ENCODE peak calls at places on chromosome X, in nine cellular contexts. Q, I, G, T, K, L, X, R and Y are unnamed samples.

GRCh38 chrX:46459603-46460002 is 85.6 kb downstream of the ZNF674 start:
- DNase-seq in Q (no peak), I (no peak), G (no peak), T (no peak), K (no peak), L (no peak), X (no peak), R (no peak), Y (no peak)

GRCh38 chrX:103629295-103630170 is 758 bp downstream of the TCEAL1 start:
- DNase-seq in Q (peak; percentile 84), I (peak; percentile 45), G (peak; percentile 59), T (peak; percentile 57), K (peak; percentile 64), L (peak; percentile 74), X (peak; percentile 20), R (peak; percentile 66), Y (no peak)

GRCh38 chrX:7149421-7149820 is 1.5 kb upstream of the PUDP start:
- DNase-seq in Q (no peak), I (no peak), G (no peak), T (no peak), K (no peak), L (no peak), X (no peak), R (no peak), Y (no peak)

GRCh38 chrX:154040863-154041262 is 21.2 kb upstream of the IRAK1 start:
- DNase-seq in Q (peak; percentile 30), I (no peak), G (no peak), T (no peak), K (no peak), L (no peak), X (no peak), R (no peak), Y (no peak)

GRCh38 chrX:5265324-5265723 is 963.3 kb downstream of the NLGN4X start:
- DNase-seq in Q (no peak), I (no peak), G (no peak), T (no peak), K (no peak), L (no peak), X (no peak), R (no peak), Y (no peak)

GRCh38 chrX:41273638-41274037 is 60.3 kb upstream of the DDX3X start:
- DNase-seq in Q (no peak), I (no peak), G (no peak), T (no peak), K (peak; percentile 24), L (no peak), X (no peak), R (peak; percentile 73), Y (no peak)

GRCh38 chrX:1658083-1658463 is 43.2 kb downstream of the ASMT start:
- DNase-seq in Q (no peak), I (no peak), G (no peak), T (no peak), K (no peak), L (no peak), X (no peak), R (no peak), Y (no peak)

GRCh38 chrX:7789200-7789599 is 53.8 kb upstream of the VCX start:
- DNase-seq in Q (no peak), I (no peak), G (no peak), T (no peak), K (no peak), L (no peak), X (no peak), R (no peak), Y (no peak)

GRCh38 chrX:84322083-84322827 is 134.3 kb upstream of the RPS6KA6 start:
- DNase-seq in Q (no peak), I (no peak), G (no peak), T (no peak), K (no peak), L (no peak), X (no peak), R (no peak), Y (no peak)

GRCh38 chrX:103187953-103188475 is 26.9 kb upstream of the BEX4 start:
- DNase-seq in Q (no peak), I (no peak), G (no peak), T (no peak), K (peak; percentile 7), L (no peak), X (no peak), R (no peak), Y (no peak)

GRCh38 chrX:151397741-151398070 is 700 bp downstream of the VMA21 start:
- DNase-seq in Q (no peak), I (no peak), G (no peak), T (no peak), K (peak; percentile 4), L (no peak), X (no peak), R (no peak), Y (no peak)

GRCh38 chrX:52341493-52341892 is 27.3 kb upstream of the XAGE2 start:
- DNase-seq in Q (no peak), I (no peak), G (no peak), T (no peak), K (no peak), L (no peak), X (no peak), R (no peak), Y (no peak)

GRCh38 chrX:64205441-64205734 is at the start of gene AMER1:
- DNase-seq in Q (no peak), I (no peak), G (no peak), T (no peak), K (no peak), L (no peak), X (no peak), R (no peak), Y (no peak)

GRCh38 chrX:114580336-114580735 is 3.5 kb upstream of the HTR2C start:
- DNase-seq in Q (no peak), I (no peak), G (no peak), T (no peak), K (peak; percentile 5), L (no peak), X (no peak), R (no peak), Y (no peak)

GRCh38 chrX:700936-701335 is 70.3 kb downstream of the SHOX start:
- DNase-seq in Q (no peak), I (no peak), G (no peak), T (no peak), K (no peak), L (no peak), X (no peak), R (no peak), Y (no peak)

GRCh38 chrX:76148011-76148665 is 24.7 kb upstream of the PBDC1 start:
- DNase-seq in Q (no peak), I (no peak), G (no peak), T (no peak), K (peak; percentile 13), L (peak; percentile 23), X (no peak), R (peak; percentile 53), Y (no peak)

GRCh38 chrX:113009837-113010236 is 169.2 kb upstream of the AMOT start:
- DNase-seq in Q (no peak), I (no peak), G (no peak), T (no peak), K (no peak), L (no peak), X (no peak), R (no peak), Y (no peak)

GRCh38 chrX:105744291-105744690 is 78.0 kb upstream of the NRK start:
- DNase-seq in Q (no peak), I (no peak), G (no peak), T (no peak), K (no peak), L (no peak), X (no peak), R (no peak), Y (no peak)

GRCh38 chrX:19342331-19342906 is 1.3 kb upstream of the PDHA1 start:
- DNase-seq in Q (no peak), I (no peak), G (no peak), T (no peak), K (no peak), L (no peak), X (no peak), R (no peak), Y (no peak)

DNA sequence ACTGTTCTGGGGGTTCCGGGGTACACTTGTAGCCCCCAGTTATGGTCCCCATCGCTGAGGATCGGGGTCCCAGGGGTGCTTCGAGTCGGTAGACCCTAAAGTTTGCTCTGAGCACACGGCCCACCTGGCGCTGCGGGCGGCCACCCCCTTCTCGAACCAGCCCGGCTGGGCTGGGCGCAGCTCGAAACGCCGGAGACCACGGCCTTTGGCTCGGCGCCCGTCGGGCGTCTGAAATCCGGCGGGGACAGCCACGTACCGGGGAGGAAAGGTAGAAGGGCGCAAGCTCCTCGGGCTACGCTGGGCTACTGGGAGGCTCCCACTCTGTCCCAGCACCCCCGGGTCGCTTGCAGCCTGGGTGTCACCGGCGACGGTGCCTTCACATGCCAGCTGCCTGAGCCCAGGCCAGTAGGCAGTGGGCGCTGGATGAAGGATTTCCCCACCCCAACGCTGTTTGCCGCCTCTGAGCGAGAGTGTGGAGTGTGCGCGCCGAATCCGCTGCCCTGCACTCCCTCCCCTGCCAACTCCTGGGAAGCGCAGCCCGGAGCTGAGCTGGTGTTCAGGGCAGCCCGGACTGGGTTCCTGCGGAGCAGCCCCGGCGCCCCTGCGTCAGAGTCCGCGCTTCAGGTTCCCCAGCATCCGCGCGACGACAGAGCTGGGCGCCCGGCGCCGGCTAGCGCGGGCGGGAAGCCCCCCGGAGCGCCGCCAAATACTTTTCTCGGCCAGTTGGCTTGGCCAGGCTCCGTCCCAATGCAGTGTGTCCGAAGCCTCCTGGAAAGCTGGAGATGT is 637 bp downstream of the MAMLD1 start:
- DNase-seq in Q (peak; percentile 68), I (no peak), G (peak; percentile 35), T (peak; percentile 45), K (peak; percentile 45), L (peak; percentile 32), X (no peak), R (peak; percentile 40), Y (no peak)
- TF ChIP-seq CTCF in Q (no peak), I (no peak), G (no peak), T (no peak), K (peak; percentile 11), L (no peak), X (peak; percentile 29), R (peak; percentile 6), Y (no peak)

GRCh38 chrX:134237363-134237702 is 351 bp downstream of the CCDC160 start:
- DNase-seq in Q (no peak), I (no peak), G (no peak), T (no peak), K (no peak), L (no peak), X (no peak), R (no peak), Y (no peak)
- H3K4me3 ChIP-seq in Q (peak overlapping the region; percentile 34), I (peak overlapping the region; percentile 26), G (peak overlapping the region; percentile 4), T (peak overlapping the region; percentile 46), K (peak overlapping the region; percentile 42), L (no peak overlapping the region), X (peak overlapping the region; percentile 53), R (peak overlapping the region; percentile 3), Y (peak overlapping the region; percentile 38)

DNA sequence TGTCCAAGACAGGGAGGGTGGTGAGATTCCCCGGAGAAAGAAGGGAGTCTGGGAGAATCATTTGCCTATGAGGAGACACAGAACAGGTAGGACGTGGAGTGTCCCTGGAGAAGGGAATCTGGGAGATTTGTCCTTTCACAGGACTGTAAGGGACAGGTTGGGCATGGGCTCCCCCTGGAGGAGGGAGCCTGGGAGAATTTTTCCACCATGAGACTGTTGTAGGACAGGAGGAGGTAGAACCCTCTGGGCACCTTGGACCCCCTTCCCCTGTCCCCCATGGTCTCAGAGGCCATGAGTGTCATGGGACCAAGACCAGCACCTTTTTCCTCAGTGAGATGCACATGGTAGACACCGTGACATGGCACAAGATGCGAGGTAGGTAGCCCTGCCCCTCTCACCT is 2.8 kb downstream of the PORCN start:
- DNase-seq in Q (no peak), I (no peak), G (no peak), T (peak; percentile 37), K (peak; percentile 26), L (peak; percentile 39), X (no peak), R (no peak), Y (no peak)
- TF ChIP-seq CTCF in Q (no peak), I (peak; percentile 36), G (no peak), T (peak; percentile 12), K (peak; percentile 50), L (no peak), X (peak; percentile 51), R (peak; percentile 52), Y (peak; percentile 46)

GRCh38 chrX:120309873-120310730 is 1.2 kb downstream of the TMEM255A start:
- DNase-seq in Q (peak; percentile 60), I (no peak), G (no peak), T (no peak), K (no peak), L (peak; percentile 25), X (no peak), R (peak; percentile 6), Y (no peak)
- H3K4me3 ChIP-seq in Q (peak overlapping the region; percentile 44), I (peak overlapping the region; percentile 27), G (no peak overlapping the region), T (peak overlapping the region; percentile 6), K (no peak overlapping the region), L (no peak overlapping the region), X (no peak overlapping the region), R (peak overlapping the region; percentile 24), Y (no peak overlapping the region)